ENCODE peak calls at places on chromosomes 4 and X, in seven cellular contexts. R, B, K, V, T, A and F are unnamed samples.

GRCh38 chr4:7289619-7290018 is 97.3 kb downstream of the SORCS2 start:
- DNase-seq in R (no peak), B (no peak), K (no peak), V (no peak), T (peak; percentile 29), A (no peak), F (no peak)

GRCh38 chrX:148915474-148915873 is 415.1 kb downstream of the AFF2 start:
- DNase-seq in R (no peak), B (no peak), K (no peak), V (no peak), T (no peak), A (no peak), F (peak; percentile 7)

GRCh38 chrX:99572711-99573110 is 837.4 kb downstream of the PCDH19 start:
- DNase-seq in R (no peak), B (no peak), K (no peak), V (no peak), T (no peak), A (no peak), F (no peak)

GRCh38 chr4:78299565-78299972 is 242.4 kb downstream of the FRAS1 start:
- DNase-seq in R (no peak), B (peak; percentile 33), K (no peak), V (no peak), T (no peak), A (no peak), F (no peak)

GRCh38 chrX:40867352-40867751 is 132.0 kb upstream of the MED14 start:
- DNase-seq in R (no peak), B (peak; percentile 54), K (peak; percentile 49), V (no peak), T (no peak), A (no peak), F (no peak)

GRCh38 chr4:54976682-54977081 is 148.7 kb downstream of the KDR start:
- DNase-seq in R (no peak), B (no peak), K (no peak), V (no peak), T (peak; percentile 3), A (no peak), F (no peak)

GRCh38 chr4:1206299-1207156 is 34.1 kb upstream of the SPON2 start:
- DNase-seq in R (no peak), B (no peak), K (no peak), V (peak; percentile 51), T (no peak), A (no peak), F (no peak)

GRCh38 chr4:118923891-118924290 is 35.2 kb downstream of the SYNPO2 start:
- DNase-seq in R (no peak), B (no peak), K (no peak), V (no peak), T (no peak), A (no peak), F (no peak)

GRCh38 chr4:6889101-6889735 is 20.4 kb upstream of the TBC1D14 start:
- DNase-seq in R (no peak), B (no peak), K (no peak), V (no peak), T (no peak), A (no peak), F (no peak)

GRCh38 chr4:4837921-4838601 is 21.4 kb upstream of the MSX1 start:
- DNase-seq in R (no peak), B (no peak), K (no peak), V (no peak), T (no peak), A (no peak), F (no peak)

GRCh38 chr4:4837316-4837715 is 22.1 kb upstream of the MSX1 start:
- DNase-seq in R (no peak), B (no peak), K (peak; percentile 42), V (no peak), T (no peak), A (no peak), F (no peak)

GRCh38 chr4:4839471-4839810 is 20.0 kb upstream of the MSX1 start:
- DNase-seq in R (no peak), B (no peak), K (no peak), V (no peak), T (no peak), A (no peak), F (no peak)

GRCh38 chr4:4838602-4839470 is 20.6 kb upstream of the MSX1 start:
- DNase-seq in R (no peak), B (peak; percentile 50), K (peak; percentile 57), V (no peak), T (no peak), A (no peak), F (no peak)

GRCh38 chr4:4836044-4836443 is 23.4 kb upstream of the MSX1 start:
- DNase-seq in R (no peak), B (no peak), K (no peak), V (no peak), T (no peak), A (no peak), F (no peak)
- TF ChIP-seq CTCF in R (no peak), B (no peak), K (no peak), V (no peak), T (no peak), A (no peak), F (no peak)

GRCh38 chr4:37767546-37767945 is 58.9 kb upstream of the PGM2 start:
- DNase-seq in R (peak; percentile 50), B (peak; percentile 39), K (peak; percentile 3), V (no peak), T (no peak), A (peak; percentile 72), F (no peak)
- TF ChIP-seq CTCF in R (no peak), B (no peak), K (no peak), V (no peak), T (no peak), A (no peak), F (no peak)

GRCh38 chrX:48854898-48855297 is 19.5 kb upstream of the PCSK1N start:
- DNase-seq in R (no peak), B (no peak), K (peak; percentile 1), V (no peak), T (peak; percentile 36), A (no peak), F (no peak)
- TF ChIP-seq CTCF in R (peak; percentile 56), B (peak; percentile 32), K (peak; percentile 35), V (peak; percentile 46), T (peak; percentile 30), A (no peak), F (no peak)

GRCh38 chrX:28582494-28582893 is 4.8 kb upstream of the IL1RAPL1 start:
- DNase-seq in R (no peak), B (no peak), K (no peak), V (no peak), T (no peak), A (no peak), F (no peak)
- TF ChIP-seq CTCF in R (no peak), B (no peak), K (no peak), V (no peak), T (no peak), A (no peak), F (no peak)